ENCODE peak calls at places on chromosome 19, in ten cellular contexts. H is Peyer's patch; F is astrocyte of the spinal cord; T is body of pancreas; C is fibroblast of the aortic adventitia; S is spleen; E is esophagus squamous epithelium; J is CD8-positive, alpha-beta T cell; Z is foreskin fibroblast; G is choroid plexus epithelial cell. K is an unnamed sample.

GRCh38 chr19:39413903-39414608 is 1.6 kb downstream of the PLEKHG2 start:
- DNase-seq in H (no peak), F (no peak), T (no peak), C (no peak), S (peak), E (no peak), J (no peak), Z (no peak), G (no peak), K (no peak)

GRCh38 chr19:55147408-55148251 is 1.4 kb downstream of the TNNT1 start:
- DNase-seq in H (no peak), F (no peak), T (no peak), C (no peak), S (no peak), E (no peak), J (no peak), Z (no peak), G (no peak), K (no peak)

GRCh38 chr19:1066748-1067340 is at the start of gene ARHGAP45:
- DNase-seq in H (peak), F (no peak), T (peak), C (no peak), S (peak), E (no peak), J (peak), Z (no peak), G (no peak), K (no peak)

GRCh38 chr19:45591004-45591637 is 6.5 kb upstream of the OPA3 start:
- DNase-seq in H (peak), F (peak), T (peak), C (no peak), S (peak), E (no peak), J (peak), Z (no peak), G (peak), K (peak)

GRCh38 chr19:13505761-13506549 is at the start of gene CACNA1A:
- DNase-seq in H (no peak), F (no peak), T (no peak), C (peak), S (no peak), E (no peak), J (no peak), Z (peak), G (no peak), K (peak)

GRCh38 chr19:16457195-16457953 is 14.4 kb downstream of the EPS15L1 start:
- DNase-seq in H (no peak), F (no peak), T (peak), C (peak), S (no peak), E (no peak), J (no peak), Z (no peak), G (peak), K (peak)

GRCh38 chr19:43673702-43674629 is 4.0 kb upstream of the PLAUR start:
- DNase-seq in H (no peak), F (no peak), T (peak), C (no peak), S (peak), E (no peak), J (no peak), Z (no peak), G (no peak), K (no peak)

GRCh38 chr19:46995492-46995891 is 24.1 kb upstream of the NPAS1 start:
- DNase-seq in H (no peak), F (no peak), T (no peak), C (no peak), S (no peak), E (no peak), J (no peak), Z (no peak), G (no peak), K (no peak)

GRCh38 chr19:41408256-41408655 is 10.6 kb downstream of the BCKDHA start:
- DNase-seq in H (no peak), F (no peak), T (no peak), C (no peak), S (no peak), E (no peak), J (no peak), Z (no peak), G (no peak), K (no peak)

GRCh38 chr19:42498387-42498786 is 29.9 kb downstream of the CEACAM1 start:
- DNase-seq in H (peak), F (no peak), T (no peak), C (no peak), S (no peak), E (no peak), J (no peak), Z (no peak), G (no peak), K (no peak)

GRCh38 chr19:14072535-14073231 is at the start of gene MISP3:
- DNase-seq in H (peak), F (no peak), T (peak), C (peak), S (peak), E (no peak), J (peak), Z (no peak), G (peak), K (no peak)

GRCh38 chr19:30116984-30117555 is 175.0 kb downstream of the URI1 start:
- DNase-seq in H (no peak), F (no peak), T (no peak), C (no peak), S (peak), E (no peak), J (no peak), Z (no peak), G (no peak), K (no peak)

GRCh38 chr19:10418281-10419199 is 1.8 kb upstream of the PDE4A start:
- DNase-seq in H (no peak), F (peak), T (no peak), C (peak), S (no peak), E (no peak), J (no peak), Z (no peak), G (peak), K (no peak)

GRCh38 chr19:495440-496332 is 600 bp upstream of the MADCAM1 start:
- DNase-seq in H (no peak), F (peak), T (no peak), C (peak), S (peak), E (no peak), J (peak), Z (no peak), G (no peak), K (no peak)

GRCh38 chr19:57807541-57807940 is 7.2 kb downstream of the ZNF552 start:
- DNase-seq in H (no peak), F (no peak), T (no peak), C (no peak), S (no peak), E (no peak), J (no peak), Z (no peak), G (peak), K (peak)

GRCh38 chr19:34276614-34277013 is 22.3 kb downstream of the GARRE1 start:
- DNase-seq in H (no peak), F (no peak), T (peak), C (no peak), S (no peak), E (no peak), J (no peak), Z (no peak), G (no peak), K (no peak)

GRCh38 chr19:5308471-5309437 is 31.9 kb downstream of the PTPRS start:
- DNase-seq in H (peak), F (peak), T (peak), C (peak), S (no peak), E (no peak), J (no peak), Z (no peak), G (peak), K (peak)

GRCh38 chr19:39306075-39306474 is 9.9 kb downstream of the IFNL1 start:
- DNase-seq in H (no peak), F (no peak), T (no peak), C (no peak), S (no peak), E (no peak), J (no peak), Z (no peak), G (no peak), K (no peak)

DNA sequence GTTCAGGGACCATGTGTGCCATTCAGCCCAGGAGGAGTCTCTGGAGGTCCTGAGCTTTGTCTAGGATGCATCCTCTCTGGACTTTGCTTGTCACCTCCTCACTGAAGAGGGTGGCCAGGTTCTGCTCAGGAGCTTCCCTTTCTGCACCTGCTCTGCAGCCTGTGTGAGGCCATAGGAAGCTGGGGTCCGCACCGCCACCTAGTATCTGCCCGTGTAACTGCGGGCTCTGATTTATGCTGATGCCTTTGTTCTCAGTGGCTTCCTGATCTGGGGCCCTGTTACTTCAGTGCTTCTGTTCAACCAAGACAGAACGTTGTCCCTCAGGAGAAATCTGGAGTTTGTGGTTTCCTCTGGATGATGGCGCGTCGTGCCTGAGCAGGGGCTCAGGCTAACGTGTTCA is 15.5 kb downstream of the ZNF610 start:
- DNase-seq in H (no peak), F (no peak), T (no peak), C (no peak), S (no peak), E (no peak), J (no peak), Z (no peak), G (no peak), K (no peak)
- TF ChIP-seq CTCF in H (no peak), F (no peak), T (no peak), C (no peak), S (no peak), E (no peak), J (no peak), Z (no peak), G (peak), K (no peak)

GRCh38 chr19:18348171-18348570 is 7.8 kb downstream of the PGPEP1 start:
- DNase-seq in H (no peak), F (no peak), T (no peak), C (no peak), S (no peak), E (no peak), J (no peak), Z (no peak), G (no peak), K (no peak)

GRCh38 chr19:18344546-18344945 is 4.1 kb downstream of the PGPEP1 start:
- DNase-seq in H (no peak), F (no peak), T (no peak), C (no peak), S (no peak), E (no peak), J (no peak), Z (no peak), G (no peak), K (no peak)

GRCh38 chr19:18349524-18350128 is 9.2 kb downstream of the PGPEP1 start:
- DNase-seq in H (peak), F (peak), T (peak), C (peak), S (no peak), E (no peak), J (no peak), Z (peak), G (peak), K (peak)

GRCh38 chr19:18345296-18345695 is 4.9 kb downstream of the PGPEP1 start:
- DNase-seq in H (no peak), F (no peak), T (no peak), C (no peak), S (no peak), E (no peak), J (no peak), Z (no peak), G (no peak), K (no peak)

GRCh38 chr19:18346091-18346490 is 5.7 kb downstream of the PGPEP1 start:
- DNase-seq in H (no peak), F (no peak), T (no peak), C (no peak), S (no peak), E (no peak), J (no peak), Z (no peak), G (no peak), K (peak)
- H3K4me3 ChIP-seq in H (no peak), F (no peak), T (no peak), C (no peak), S (no peak), E (no peak), J (no peak), Z (no peak), G (no peak), K (no peak)

GRCh38 chr19:48636859-48637448 is at the start of gene DBP:
- DNase-seq in H (peak), F (no peak), T (peak), C (no peak), S (peak), E (peak), J (no peak), Z (no peak), G (no peak), K (no peak)
- TF ChIP-seq CTCF in H (no peak), F (peak), T (peak), C (peak), S (no peak), E (peak), J (no peak), Z (no peak), G (peak), K (no peak)

GRCh38 chr19:2083174-2083854 is 12.8 kb downstream of the MOB3A start:
- DNase-seq in H (peak), F (no peak), T (no peak), C (no peak), S (peak), E (no peak), J (peak), Z (no peak), G (no peak), K (no peak)
- H3K4me3 ChIP-seq in H (peak), F (no peak), T (no peak), C (no peak), S (peak), E (peak), J (peak), Z (no peak), G (no peak), K (no peak)

GRCh38 chr19:49889687-49890348 is 6.9 kb downstream of the IL4I1 start:
- DNase-seq in H (peak), F (peak), T (peak), C (peak), S (peak), E (no peak), J (peak), Z (peak), G (peak), K (peak)
- TF ChIP-seq CTCF in H (peak), F (peak), T (peak), C (peak), S (peak), E (peak), J (peak), Z (peak), G (peak), K (peak)

DNA sequence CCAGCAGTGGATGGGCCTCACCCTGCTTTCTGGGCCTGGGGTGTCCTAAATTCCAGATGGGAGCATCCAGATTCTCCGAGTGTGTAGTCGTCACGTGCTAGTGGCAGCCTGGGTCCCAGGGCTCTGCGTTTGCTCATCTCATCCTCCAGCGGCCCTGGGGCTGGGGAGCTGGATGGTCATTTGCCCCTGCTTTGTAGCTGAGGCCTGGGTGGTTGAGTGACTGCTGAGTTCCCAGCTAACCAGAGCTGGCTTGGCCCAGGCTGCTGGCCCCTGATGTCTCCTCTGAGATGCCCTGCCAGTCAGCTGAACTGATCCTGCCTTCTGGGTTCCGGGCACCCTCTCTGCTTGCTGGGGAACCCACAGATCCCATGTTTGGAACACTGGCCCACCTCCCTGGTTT is 22.5 kb upstream of the CRTC1 start:
- DNase-seq in H (no peak), F (no peak), T (no peak), C (no peak), S (no peak), E (no peak), J (no peak), Z (no peak), G (no peak), K (no peak)
- H3K4me3 ChIP-seq in H (no peak), F (no peak), T (no peak), C (no peak), S (no peak), E (peak), J (no peak), Z (no peak), G (no peak), K (no peak)

GRCh38 chr19:50315773-50316448 is 13.3 kb downstream of the KCNC3 start:
- DNase-seq in H (no peak), F (peak), T (no peak), C (no peak), S (no peak), E (no peak), J (no peak), Z (no peak), G (peak), K (no peak)
- TF ChIP-seq CTCF in H (no peak), F (no peak), T (no peak), C (no peak), S (no peak), E (no peak), J (no peak), Z (no peak), G (peak), K (no peak)

GRCh38 chr19:2099054-2099501 is 2.4 kb downstream of the IZUMO4 start:
- DNase-seq in H (no peak), F (no peak), T (no peak), C (no peak), S (no peak), E (no peak), J (no peak), Z (no peak), G (no peak), K (no peak)

GRCh38 chr19:2099937-2100718 is 3.4 kb downstream of the IZUMO4 start:
- DNase-seq in H (no peak), F (no peak), T (no peak), C (no peak), S (no peak), E (no peak), J (no peak), Z (no peak), G (no peak), K (no peak)

GRCh38 chr19:2096543-2097329 is at the start of gene IZUMO4:
- DNase-seq in H (peak), F (peak), T (peak), C (peak), S (peak), E (peak), J (peak), Z (peak), G (peak), K (peak)

GRCh38 chr19:2095338-2095938 is 688 bp downstream of the MOB3A start:
- DNase-seq in H (peak), F (no peak), T (no peak), C (no peak), S (peak), E (no peak), J (no peak), Z (no peak), G (no peak), K (no peak)

GRCh38 chr19:2097330-2098327 is 914 bp downstream of the IZUMO4 start:
- DNase-seq in H (no peak), F (no peak), T (peak), C (no peak), S (peak), E (no peak), J (peak), Z (no peak), G (no peak), K (no peak)
- H3K4me3 ChIP-seq in H (peak), F (peak), T (no peak), C (peak), S (peak), E (peak), J (peak), Z (peak), G (peak), K (peak)

GRCh38 chr19:3671680-3672574 is 28.3 kb downstream of the PIP5K1C start:
- DNase-seq in H (no peak), F (no peak), T (no peak), C (peak), S (no peak), E (no peak), J (peak), Z (no peak), G (peak), K (no peak)
- TF ChIP-seq CTCF in H (no peak), F (peak), T (no peak), C (peak), S (no peak), E (no peak), J (no peak), Z (no peak), G (peak), K (no peak)